ENCODE peak calls at places on chromosomes 7 and 10, in six cellular contexts. J, A, F, E, R and Z are unnamed samples.

GRCh38 chr10:106571216-106571954 is 593.1 kb downstream of the SORCS1 start:
- DNase-seq in J (peak), A (no peak), F (no peak), E (no peak), R (no peak), Z (peak)

GRCh38 chr7:133851416-133851815 is 275.7 kb upstream of the LRGUK start:
- DNase-seq in J (no peak), A (no peak), F (no peak), E (no peak), R (no peak), Z (no peak)

GRCh38 chr10:126387931-126388911 is at the start of gene ADAM12:
- DNase-seq in J (peak), A (peak), F (peak), E (no peak), R (peak), Z (peak)

GRCh38 chr10:105950410-105950809 is 1214.1 kb downstream of the SORCS1 start:
- DNase-seq in J (peak), A (no peak), F (no peak), E (peak), R (no peak), Z (peak)

GRCh38 chr10:71268751-71269150 is 50.3 kb upstream of the SLC29A3 start:
- DNase-seq in J (no peak), A (no peak), F (no peak), E (no peak), R (no peak), Z (no peak)

GRCh38 chr7:139830779-139831498 is 1.9 kb downstream of the TBXAS1 start:
- DNase-seq in J (no peak), A (no peak), F (no peak), E (peak), R (no peak), Z (no peak)

GRCh38 chr7:131544449-131545425 is 11.7 kb downstream of the PODXL start:
- DNase-seq in J (no peak), A (no peak), F (no peak), E (no peak), R (no peak), Z (peak)

GRCh38 chr7:42730621-42731020 is 181.2 kb downstream of the C7orf25 start:
- DNase-seq in J (no peak), A (no peak), F (no peak), E (no peak), R (no peak), Z (no peak)

GRCh38 chr10:6148908-6149307 is 53.8 kb upstream of the PFKFB3 start:
- DNase-seq in J (no peak), A (peak), F (no peak), E (no peak), R (no peak), Z (no peak)

GRCh38 chr7:97215556-97215955 is 98.1 kb downstream of the SDHAF3 start:
- DNase-seq in J (no peak), A (no peak), F (no peak), E (no peak), R (no peak), Z (no peak)

GRCh38 chr7:2641406-2642393 is 9.9 kb downstream of the TTYH3 start:
- DNase-seq in J (peak), A (no peak), F (no peak), E (no peak), R (no peak), Z (peak)

GRCh38 chr10:75038335-75038734 is 73.1 kb upstream of the SAMD8 start:
- DNase-seq in J (peak), A (no peak), F (no peak), E (no peak), R (no peak), Z (no peak)

GRCh38 chr10:86334515-86335085 is 32.0 kb downstream of the GRID1 start:
- DNase-seq in J (no peak), A (no peak), F (no peak), E (no peak), R (no peak), Z (no peak)

GRCh38 chr7:38463277-38464224 is 167.6 kb downstream of the AMPH start:
- DNase-seq in J (peak), A (peak), F (peak), E (peak), R (peak), Z (no peak)

GRCh38 chr10:6406220-6407033 is 173.6 kb downstream of the PRKCQ start:
- DNase-seq in J (peak), A (no peak), F (no peak), E (no peak), R (no peak), Z (peak)

GRCh38 chr10:43825984-43826383 is 177.3 kb upstream of the ZNF32 start:
- DNase-seq in J (no peak), A (no peak), F (no peak), E (no peak), R (no peak), Z (no peak)

GRCh38 chr7:117008849-117009531 is 55.7 kb downstream of the ST7 start:
- DNase-seq in J (peak), A (no peak), F (peak), E (peak), R (peak), Z (peak)

GRCh38 chr10:124003070-124003419 is 90.4 kb downstream of the CHST15 start:
- DNase-seq in J (no peak), A (peak), F (no peak), E (no peak), R (no peak), Z (no peak)

GRCh38 chr7:130910949-130911944 is 177.2 kb upstream of the KLF14 start:
- DNase-seq in J (peak), A (no peak), F (no peak), E (no peak), R (no peak), Z (peak)

GRCh38 chr10:124748953-124749645 is 4.9 kb upstream of the FAM53B start:
- DNase-seq in J (no peak), A (no peak), F (no peak), E (no peak), R (no peak), Z (no peak)

GRCh38 chr7:4174016-4174415 is 508.1 kb upstream of the FOXK1 start:
- DNase-seq in J (no peak), A (no peak), F (no peak), E (no peak), R (no peak), Z (no peak)

GRCh38 chr7:6226194-6226799 is 46.1 kb downstream of the CYTH3 start:
- DNase-seq in J (peak), A (no peak), F (no peak), E (no peak), R (no peak), Z (peak)

GRCh38 chr7:106183952-106184351 is 71.8 kb upstream of the SYPL1 start:
- DNase-seq in J (no peak), A (no peak), F (no peak), E (no peak), R (no peak), Z (no peak)